ENCODE peak calls at places on chromosomes 16 and 17, in four cellular contexts. One of them, this sample, is unnamed.

GRCh38 chr17:292531-293382 is 59.9 kb downstream of the RPH3AL start:
- DNase-seq in heart left ventricle: peak
- DNase-seq in body of pancreas: no peak
- DNase-seq in HepG2: no peak
- DNase-seq in this sample: no peak

GRCh38 chr16:58638148-58639036 is 8.8 kb upstream of the CNOT1 start:
- DNase-seq in HepG2: peak
- DNase-seq in heart left ventricle: peak
- DNase-seq in body of pancreas: peak
- DNase-seq in this sample: peak

GRCh38 chr16:29808219-29808900 is 2.0 kb downstream of the MAZ start:
- DNase-seq in heart left ventricle: peak
- DNase-seq in HepG2: no peak
- DNase-seq in body of pancreas: no peak
- DNase-seq in this sample: no peak

GRCh38 chr16:27374794-27375499 is 27.0 kb upstream of the IL21R start:
- DNase-seq in heart left ventricle: peak
- DNase-seq in body of pancreas: peak
- DNase-seq in HepG2: peak
- DNase-seq in this sample: peak

GRCh38 chr17:1591474-1592090 is 29.0 kb upstream of the PITPNA start:
- DNase-seq in body of pancreas: no peak
- DNase-seq in heart left ventricle: no peak
- DNase-seq in HepG2: no peak
- DNase-seq in this sample: no peak

GRCh38 chr16:35405547-35405946 is 1946.1 kb downstream of the TP53TG3F start:
- DNase-seq in body of pancreas: no peak
- DNase-seq in heart left ventricle: no peak
- DNase-seq in HepG2: no peak
- DNase-seq in this sample: no peak

GRCh38 chr17:29698019-29698777 is 75.5 kb upstream of the CORO6 start:
- DNase-seq in heart left ventricle: no peak
- DNase-seq in body of pancreas: no peak
- DNase-seq in HepG2: no peak
- DNase-seq in this sample: no peak

GRCh38 chr16:65469116-65469515 is 347.3 kb upstream of the CDH11 start:
- DNase-seq in HepG2: no peak
- DNase-seq in body of pancreas: no peak
- DNase-seq in heart left ventricle: no peak
- DNase-seq in this sample: no peak

GRCh38 chr17:11901901-11902300 is 95.4 kb downstream of the ZNF18 start:
- DNase-seq in HepG2: no peak
- DNase-seq in heart left ventricle: no peak
- DNase-seq in body of pancreas: no peak
- DNase-seq in this sample: no peak

GRCh38 chr17:22268912-22269220 is 576.5 kb downstream of the KCNJ18 start:
- DNase-seq in HepG2: no peak
- DNase-seq in body of pancreas: no peak
- DNase-seq in heart left ventricle: no peak
- DNase-seq in this sample: no peak

GRCh38 chr16:70768205-70768580 is 32.8 kb downstream of the VAC14 start:
- DNase-seq in body of pancreas: no peak
- DNase-seq in heart left ventricle: no peak
- DNase-seq in HepG2: no peak
- DNase-seq in this sample: no peak

GRCh38 chr16:15041260-15042011 is 14.4 kb downstream of the NTAN1 start:
- DNase-seq in HepG2: no peak
- DNase-seq in body of pancreas: peak
- DNase-seq in heart left ventricle: peak
- DNase-seq in this sample: no peak

GRCh38 chr17:32928527-32929287 is 754 bp downstream of the TMEM98 start:
- DNase-seq in HepG2: no peak
- DNase-seq in body of pancreas: no peak
- DNase-seq in heart left ventricle: no peak
- DNase-seq in this sample: no peak

GRCh38 chr17:19738073-19738449 is 10.0 kb downstream of the ALDH3A1 start:
- DNase-seq in heart left ventricle: no peak
- DNase-seq in HepG2: no peak
- DNase-seq in body of pancreas: no peak
- DNase-seq in this sample: no peak

GRCh38 chr16:84379731-84380369 is 11.5 kb downstream of the ATP2C2 start:
- DNase-seq in heart left ventricle: no peak
- DNase-seq in body of pancreas: no peak
- DNase-seq in HepG2: no peak
- DNase-seq in this sample: no peak

GRCh38 chr16:68779891-68780290 is 42.8 kb downstream of the CDH1 start:
- DNase-seq in HepG2: peak
- DNase-seq in body of pancreas: peak
- DNase-seq in heart left ventricle: no peak
- DNase-seq in this sample: no peak

GRCh38 chr17:16052486-16052885 is 52.9 kb downstream of the TTC19 start:
- DNase-seq in body of pancreas: no peak
- DNase-seq in heart left ventricle: no peak
- DNase-seq in HepG2: no peak
- DNase-seq in this sample: no peak

GRCh38 chr17:40345161-40346034 is 19.1 kb downstream of the GJD3 start:
- DNase-seq in body of pancreas: peak
- DNase-seq in heart left ventricle: peak
- DNase-seq in HepG2: peak
- DNase-seq in this sample: peak

GRCh38 chr17:4739122-4740024 is at the start of the genes CXCL16 and ZMYND15:
- DNase-seq in body of pancreas: peak
- DNase-seq in HepG2: no peak
- DNase-seq in heart left ventricle: peak
- DNase-seq in this sample: peak

GRCh38 chr17:47276868-47277267 is 23.2 kb downstream of the ITGB3 start:
- DNase-seq in HepG2: peak
- DNase-seq in body of pancreas: peak
- DNase-seq in heart left ventricle: peak
- DNase-seq in this sample: no peak

GRCh38 chr16:88930716-88931115 is 46.3 kb downstream of the CBFA2T3 start:
- DNase-seq in HepG2: no peak
- DNase-seq in heart left ventricle: no peak
- DNase-seq in body of pancreas: no peak
- DNase-seq in this sample: no peak

GRCh38 chr16:1337486-1337885 is 4.0 kb downstream of the BAIAP3 start:
- DNase-seq in heart left ventricle: no peak
- DNase-seq in body of pancreas: no peak
- DNase-seq in HepG2: no peak
- DNase-seq in this sample: no peak

GRCh38 chr16:49725651-49726050 is 130.3 kb downstream of the ZNF423 start:
- DNase-seq in HepG2: no peak
- DNase-seq in heart left ventricle: no peak
- DNase-seq in body of pancreas: no peak
- DNase-seq in this sample: no peak

GRCh38 chr16:89365044-89365467 is 125.3 kb downstream of the ANKRD11 start:
- DNase-seq in HepG2: no peak
- DNase-seq in body of pancreas: no peak
- DNase-seq in heart left ventricle: no peak
- DNase-seq in this sample: no peak

DNA sequence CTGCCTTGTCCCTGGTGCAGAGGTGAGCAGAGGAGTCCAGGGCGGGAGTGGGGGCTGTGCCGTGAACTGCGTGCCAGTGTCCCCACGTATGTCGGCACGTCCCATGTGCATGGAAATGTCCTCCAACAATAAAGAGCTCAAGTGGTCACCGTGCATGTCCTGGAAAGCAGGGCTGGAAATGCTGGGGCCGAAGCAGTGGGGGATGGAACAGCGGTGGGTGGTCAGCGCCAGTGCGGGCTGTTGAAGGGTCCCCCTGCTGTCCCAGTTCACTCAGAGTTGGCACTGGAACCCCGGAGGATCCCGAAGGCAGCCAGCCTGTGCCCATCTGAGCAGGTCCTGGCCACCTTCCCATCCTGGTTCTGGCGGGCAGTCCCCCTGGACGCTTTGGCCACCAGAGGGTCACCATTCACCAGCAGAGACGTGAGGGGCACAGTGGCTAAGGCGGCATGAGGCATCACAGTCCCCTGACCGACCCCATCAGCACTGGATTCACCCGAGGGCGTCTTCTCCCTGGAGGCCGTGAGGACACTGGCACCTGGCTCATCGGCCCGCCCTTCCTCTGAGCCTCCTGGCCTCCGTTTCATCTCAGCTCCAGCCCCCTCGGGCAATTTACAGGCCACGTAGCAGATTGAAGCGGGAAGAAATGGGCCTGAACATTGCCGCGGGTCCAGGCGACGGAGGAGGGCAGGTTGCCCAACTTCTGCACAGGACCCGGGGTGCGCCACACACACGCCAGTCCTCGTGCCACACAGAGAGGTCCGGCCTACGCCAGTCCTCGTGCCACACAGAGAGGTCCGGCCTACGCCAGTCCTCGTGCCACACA is 10.1 kb downstream of the GCGR start:
- DNase-seq in HepG2: no peak
- DNase-seq in heart left ventricle: no peak
- DNase-seq in body of pancreas: no peak
- DNase-seq in this sample: no peak
- TF ChIP-seq POLR2A in HepG2: no peak
- TF ChIP-seq POLR2A in heart left ventricle: no peak
- TF ChIP-seq POLR2A in body of pancreas: no peak
- TF ChIP-seq POLR2A in this sample: no peak

GRCh38 chr16:72093448-72094265 is at the start of the genes DHX38 and TXNL4B:
- DNase-seq in HepG2: peak
- DNase-seq in body of pancreas: peak
- DNase-seq in heart left ventricle: peak
- DNase-seq in this sample: peak
- TF ChIP-seq POLR2A in HepG2: peak
- TF ChIP-seq POLR2A in body of pancreas: peak
- TF ChIP-seq POLR2A in heart left ventricle: peak
- TF ChIP-seq POLR2A in this sample: peak

GRCh38 chr17:72648702-72649101 is 443.8 kb downstream of the SLC39A11 start:
- DNase-seq in HepG2: no peak
- DNase-seq in heart left ventricle: no peak
- DNase-seq in body of pancreas: no peak
- DNase-seq in this sample: no peak

GRCh38 chr17:72654746-72655145 is 437.7 kb downstream of the SLC39A11 start:
- DNase-seq in heart left ventricle: no peak
- DNase-seq in HepG2: peak
- DNase-seq in body of pancreas: no peak
- DNase-seq in this sample: no peak

GRCh38 chr17:72657467-72658317 is 434.8 kb downstream of the SLC39A11 start:
- DNase-seq in body of pancreas: no peak
- DNase-seq in heart left ventricle: no peak
- DNase-seq in HepG2: peak
- DNase-seq in this sample: peak

GRCh38 chr17:72656114-72656763 is 436.2 kb downstream of the SLC39A11 start:
- DNase-seq in HepG2: no peak
- DNase-seq in heart left ventricle: no peak
- DNase-seq in body of pancreas: no peak
- DNase-seq in this sample: no peak

DNA sequence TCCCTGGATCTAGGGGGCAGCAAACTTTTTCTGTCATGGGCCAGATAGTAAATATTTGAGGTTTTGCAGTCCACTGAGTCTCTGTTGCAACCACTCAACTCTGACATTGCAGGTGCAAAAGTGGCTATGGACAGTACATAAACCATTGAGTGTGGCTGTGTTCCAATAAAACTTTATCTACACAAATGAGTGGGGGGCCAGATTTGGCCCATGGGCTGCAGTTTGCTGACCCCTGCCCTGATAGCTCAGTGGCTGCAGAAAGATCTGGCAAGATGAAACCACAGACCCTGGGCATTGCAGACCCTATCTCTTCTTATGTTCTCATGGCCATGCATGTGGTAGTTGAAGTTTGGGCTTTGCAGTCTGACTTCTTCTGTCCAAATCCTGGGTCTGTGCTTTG is 440.5 kb downstream of the SLC39A11 start:
- DNase-seq in HepG2: peak
- DNase-seq in body of pancreas: no peak
- DNase-seq in heart left ventricle: no peak
- DNase-seq in this sample: no peak
- TF ChIP-seq POLR2A in HepG2: no peak
- TF ChIP-seq POLR2A in body of pancreas: no peak
- TF ChIP-seq POLR2A in heart left ventricle: no peak
- TF ChIP-seq POLR2A in this sample: no peak

DNA sequence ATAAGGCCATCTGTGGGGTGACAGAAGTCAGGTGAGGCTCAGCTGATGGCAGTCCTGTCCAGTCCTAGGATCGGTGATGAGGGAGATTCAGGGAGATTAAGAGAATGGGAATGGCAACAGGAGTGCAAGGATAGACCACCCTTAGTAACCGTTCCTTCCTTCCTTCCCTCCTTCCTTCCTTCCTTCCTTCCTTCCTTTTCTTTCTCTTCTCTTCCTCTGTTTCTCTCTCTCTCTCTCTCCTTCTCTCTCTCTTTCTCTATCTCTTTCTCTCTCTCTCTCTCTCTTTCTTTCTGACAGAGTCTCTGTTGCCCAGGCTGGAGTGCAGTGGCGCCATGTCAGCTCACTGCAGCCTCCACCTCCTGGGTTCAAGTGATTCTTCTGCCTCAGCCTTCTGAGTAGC is 182.7 kb downstream of the NTN1 start:
- DNase-seq in heart left ventricle: no peak
- DNase-seq in body of pancreas: no peak
- DNase-seq in HepG2: no peak
- DNase-seq in this sample: no peak
- TF ChIP-seq POLR2A in heart left ventricle: no peak
- TF ChIP-seq POLR2A in body of pancreas: no peak
- TF ChIP-seq POLR2A in HepG2: no peak
- TF ChIP-seq POLR2A in this sample: no peak

GRCh38 chr16:75014318-75014717 is 15.5 kb downstream of the ZNRF1 start:
- DNase-seq in heart left ventricle: no peak
- DNase-seq in HepG2: no peak
- DNase-seq in body of pancreas: no peak
- DNase-seq in this sample: no peak

GRCh38 chr16:75012380-75013081 is 13.7 kb downstream of the ZNRF1 start:
- DNase-seq in body of pancreas: no peak
- DNase-seq in HepG2: no peak
- DNase-seq in heart left ventricle: no peak
- DNase-seq in this sample: no peak

GRCh38 chr16:75010427-75010826 is 11.6 kb downstream of the ZNRF1 start:
- DNase-seq in heart left ventricle: no peak
- DNase-seq in HepG2: no peak
- DNase-seq in body of pancreas: no peak
- DNase-seq in this sample: no peak

GRCh38 chr16:75007443-75007842 is 8.6 kb downstream of the ZNRF1 start:
- DNase-seq in HepG2: no peak
- DNase-seq in heart left ventricle: no peak
- DNase-seq in body of pancreas: no peak
- DNase-seq in this sample: no peak

DNA sequence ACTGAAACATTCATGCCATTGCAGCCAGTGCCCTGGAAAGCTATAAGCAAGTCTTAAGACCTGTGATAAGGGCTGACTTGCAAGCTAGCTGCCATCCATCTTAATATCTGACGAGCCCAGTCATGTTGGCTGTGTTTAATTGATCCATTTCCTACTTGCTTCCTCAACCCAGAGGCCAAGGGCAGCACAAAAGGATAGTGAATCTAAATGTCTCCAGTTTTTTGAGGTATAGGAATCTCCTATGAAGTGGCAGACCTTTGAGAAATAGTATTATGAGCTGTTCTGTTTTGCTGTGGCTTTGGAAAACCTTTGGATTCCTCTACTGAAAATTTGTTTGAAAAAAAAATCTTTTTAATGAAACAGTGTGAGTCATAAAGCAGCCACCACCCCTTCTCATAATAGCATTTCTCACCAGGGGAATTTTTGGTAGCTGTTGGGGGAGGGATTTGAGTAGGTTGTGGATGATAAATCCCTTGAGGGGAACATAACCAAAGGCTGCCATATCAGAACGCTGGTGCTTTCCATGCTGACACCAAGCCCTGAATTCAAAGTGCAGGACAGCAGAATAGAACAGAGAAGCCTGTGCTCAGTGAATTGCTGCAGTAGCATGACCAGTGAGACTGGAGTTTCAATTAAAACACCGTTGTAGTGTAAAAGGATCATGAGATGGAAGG is 12.9 kb downstream of the ZNRF1 start:
- DNase-seq in body of pancreas: peak
- DNase-seq in heart left ventricle: no peak
- DNase-seq in HepG2: no peak
- DNase-seq in this sample: no peak
- TF ChIP-seq POLR2A in body of pancreas: no peak
- TF ChIP-seq POLR2A in heart left ventricle: no peak
- TF ChIP-seq POLR2A in HepG2: no peak
- TF ChIP-seq POLR2A in this sample: no peak